ENCODE peak calls at places on chromosomes 12 and 14, in seven cellular contexts. V is endothelial cell; C is nephron progenitor cell; J is lower lobe of right lung; Y is RWPE2; S is CD8-positive, alpha-beta T cell; R is Calu3. X is an unnamed sample.
A peak's percentile ranks its signal among the peaks of the same experiment; 100 is the strongest.

GRCh38 chr12:117518594-117519270 is 157.3 kb upstream of the NOS1 start:
- DNase-seq in S (no peak), J (peak; percentile 72), R (peak; percentile 19), Y (peak; percentile 67), C (no peak), V (no peak), X (no peak)

GRCh38 chr12:132633398-132633797 is 14.8 kb downstream of the P2RX2 start:
- DNase-seq in R (no peak), S (no peak), V (no peak), J (no peak), Y (no peak), C (no peak), X (no peak)

GRCh38 chr12:121812320-121812871 is 8.6 kb downstream of the SETD1B start:
- DNase-seq in S (no peak), C (peak; percentile 84), Y (peak; percentile 79), J (peak; percentile 87), R (peak; percentile 86), V (peak; percentile 77), X (peak; percentile 68)

GRCh38 chr12:122081697-122082221 is 3.2 kb downstream of the MLXIP start:
- DNase-seq in J (no peak), R (no peak), V (peak; percentile 29), Y (no peak), C (no peak), S (no peak), X (no peak)

GRCh38 chr12:106213721-106214121 is 34.1 kb downstream of the CKAP4 start:
- DNase-seq in Y (no peak), J (no peak), S (no peak), V (no peak), R (no peak), C (no peak), X (no peak)

GRCh38 chr14:20631821-20632389 is 9.6 kb downstream of the OR6S1 start:
- DNase-seq in R (peak; percentile 74), S (no peak), J (peak; percentile 64), Y (peak; percentile 87), V (peak; percentile 59), C (peak; percentile 56), X (no peak)

GRCh38 chr14:92207012-92207927 is 85.5 kb downstream of the CPSF2 start:
- DNase-seq in R (no peak), Y (no peak), J (no peak), C (no peak), V (no peak), S (no peak), X (no peak)

GRCh38 chr12:578743-579449 is 84.3 kb downstream of the NINJ2 start:
- DNase-seq in S (no peak), Y (no peak), C (no peak), J (no peak), V (no peak), R (no peak), X (no peak)

GRCh38 chr12:106239241-106239950 is 8.4 kb downstream of the CKAP4 start:
- DNase-seq in J (no peak), C (no peak), R (no peak), Y (no peak), V (no peak), S (no peak), X (no peak)

GRCh38 chr14:90336985-90337384 is 5.2 kb upstream of the NRDE2 start:
- DNase-seq in C (no peak), V (no peak), R (peak; percentile 16), J (no peak), Y (no peak), S (no peak), X (no peak)

GRCh38 chr14:56081139-56081538 is 37.1 kb upstream of the PELI2 start:
- DNase-seq in V (no peak), C (no peak), S (no peak), R (no peak), Y (no peak), J (no peak), X (no peak)

GRCh38 chr12:53097207-53097563 is 282 bp upstream of the IGFBP6 start:
- DNase-seq in Y (no peak), C (no peak), R (no peak), J (no peak), S (no peak), V (no peak), X (no peak)

GRCh38 chr14:49992901-49993335 is 100.0 kb downstream of the ARF6 start:
- DNase-seq in V (no peak), R (no peak), S (no peak), Y (no peak), J (no peak), C (no peak), X (no peak)

GRCh38 chr12:58966939-58967338 is 46.6 kb upstream of the LRIG3 start:
- DNase-seq in V (no peak), R (no peak), C (no peak), J (no peak), Y (no peak), S (no peak), X (no peak)

GRCh38 chr14:81474156-81474492 is 59.5 kb downstream of the SEL1L start:
- DNase-seq in R (no peak), S (no peak), J (no peak), Y (no peak), V (no peak), C (no peak), X (no peak)

GRCh38 chr14:91361236-91361811 is 56.3 kb downstream of the CCDC88C start:
- DNase-seq in R (no peak), J (peak; percentile 72), Y (peak; percentile 96), V (no peak), C (no peak), S (no peak), X (no peak)

GRCh38 chr12:107288414-107289125 is 195.2 kb upstream of the CRY1 start:
- DNase-seq in R (no peak), J (no peak), Y (no peak), S (no peak), C (no peak), V (no peak), X (no peak)

GRCh38 chr14:68340262-68340661 is 452.6 kb downstream of the ZFP36L1 start:
- DNase-seq in R (no peak), Y (no peak), C (no peak), S (no peak), V (no peak), J (no peak), X (no peak)

GRCh38 chr12:54980341-54980740 is 4.2 kb downstream of the TESPA1 start:
- DNase-seq in V (no peak), S (no peak), R (no peak), J (no peak), Y (no peak), C (no peak), X (no peak)

GRCh38 chr14:82913396-82913795 is 1379.7 kb upstream of the SEL1L start:
- DNase-seq in V (no peak), C (no peak), R (no peak), S (no peak), J (no peak), Y (no peak), X (no peak)

GRCh38 chr14:84749191-84749945 is 780.6 kb upstream of the FLRT2 start:
- DNase-seq in S (no peak), Y (no peak), C (no peak), V (no peak), J (no peak), R (no peak), X (no peak)

GRCh38 chr14:76236172-76237130 is 84.7 kb downstream of the GPATCH2L start:
- DNase-seq in S (no peak), C (no peak), Y (no peak), V (no peak), J (no peak), R (no peak), X (no peak)

GRCh38 chr14:29928342-29928640 is 644 bp upstream of the PRKD1 start:
- DNase-seq in R (no peak), C (no peak), S (no peak), J (no peak), Y (no peak), V (no peak), X (no peak)

GRCh38 chr14:29926701-29927595 is 699 bp downstream of the PRKD1 start:
- DNase-seq in J (peak; percentile 66), R (peak; percentile 69), C (peak; percentile 67), Y (peak; percentile 66), V (peak; percentile 53), S (no peak), X (peak; percentile 48)

GRCh38 chr14:29926228-29926627 is 1.4 kb downstream of the PRKD1 start:
- DNase-seq in C (peak; percentile 6), V (no peak), S (no peak), R (no peak), Y (no peak), J (no peak), X (no peak)

GRCh38 chr14:29925736-29926135 is 1.9 kb downstream of the PRKD1 start:
- DNase-seq in S (no peak), R (no peak), J (no peak), Y (no peak), C (no peak), V (no peak), X (no peak)

GRCh38 chr14:29927596-29928341 is at the start of gene PRKD1:
- DNase-seq in S (no peak), Y (peak; percentile 60), C (peak; percentile 84), R (peak; percentile 75), V (peak; percentile 62), J (peak; percentile 69), X (peak; percentile 53)
- TF ChIP-seq CTCF in S (no peak), Y (peak; percentile 27), C (no peak), R (no peak), V (no peak), J (peak; percentile 32), X (peak; percentile 44)

GRCh38 chr12:104653730-104654328 is 197.1 kb downstream of the CHST11 start:
- DNase-seq in Y (no peak), V (no peak), J (no peak), S (no peak), R (peak; percentile 49), C (no peak), X (peak; percentile 19)
- TF ChIP-seq CTCF in Y (peak; percentile 31), V (peak; percentile 73), J (no peak), S (peak; percentile 40), R (peak; percentile 46), C (peak; percentile 28), X (peak; percentile 51)

DNA sequence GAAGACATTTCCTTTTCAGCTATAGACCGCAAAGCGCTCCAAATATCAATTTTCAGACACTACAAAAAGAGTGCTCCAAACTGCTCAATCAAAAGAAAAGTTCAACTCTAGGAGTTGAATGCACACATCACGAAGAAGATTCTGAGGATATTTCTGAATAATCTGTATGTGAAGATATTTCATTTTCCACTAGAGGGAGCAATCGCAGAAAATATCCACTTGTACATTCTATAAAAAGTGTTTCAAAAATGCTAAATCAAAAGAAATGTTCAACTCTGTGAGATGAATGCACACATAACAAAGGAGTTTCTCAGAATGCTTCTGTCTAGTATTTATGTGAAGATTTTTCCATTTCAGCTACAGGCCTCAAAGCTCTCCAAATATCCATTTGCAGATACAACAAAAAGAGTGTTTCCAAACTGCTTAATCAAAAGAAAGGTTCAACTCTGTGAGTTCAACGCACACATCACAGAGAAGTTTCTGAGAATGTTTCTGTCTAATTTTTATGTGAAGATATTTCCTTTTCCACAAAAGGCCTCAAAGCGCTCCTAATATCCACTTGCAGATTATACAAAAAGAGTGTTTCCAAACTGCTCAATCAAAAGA is 643.8 kb upstream of the ALG10B start:
- DNase-seq in S (no peak), C (no peak), R (no peak), V (no peak), Y (no peak), J (no peak), X (no peak)
- TF ChIP-seq CTCF in S (no peak), C (no peak), R (no peak), V (peak; percentile 62), Y (peak; percentile 54), J (no peak), X (peak; percentile 45)

DNA sequence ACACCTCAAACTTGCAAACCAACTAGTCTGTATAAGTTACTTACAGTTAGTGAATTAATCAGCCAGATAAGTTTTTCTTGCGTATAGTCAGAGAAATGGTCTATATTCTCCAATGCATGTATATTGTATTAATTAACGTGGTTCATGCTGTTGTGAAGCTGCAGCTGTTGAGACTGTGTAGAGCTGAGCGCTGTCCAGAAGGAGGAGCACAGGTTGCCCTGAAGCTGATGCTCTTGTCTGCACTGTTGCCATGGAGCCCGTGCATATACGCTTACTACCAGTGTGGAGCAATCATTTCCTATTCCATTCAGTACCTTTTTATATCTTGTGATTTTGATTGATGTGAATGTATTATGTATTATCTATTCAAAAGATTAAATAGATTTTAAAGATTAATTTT is 74.3 kb upstream of the ARID2 start:
- DNase-seq in J (no peak), R (no peak), S (peak; percentile 37), V (no peak), Y (no peak), C (peak; percentile 4), X (no peak)
- TF ChIP-seq CTCF in J (peak; percentile 9), R (no peak), S (peak; percentile 52), V (no peak), Y (peak; percentile 25), C (no peak), X (no peak)

X was measured in neural crest cell.